ENCODE peak calls at places on chromosomes 12 and 14, in six cellular contexts. One of them, this sample, is unnamed. For H3K4me1, the result is how much of the 10 kb centered on the place peaks cover.

GRCh38 chr14:50038398-50039119 is 77.8 kb downstream of the VCPKMT start:
- DNase-seq in Caco-2: no peak
- DNase-seq in pancreas: no peak
- DNase-seq in mammary epithelial cell: peak
- DNase-seq in endodermal cell: peak
- DNase-seq in right lobe of liver: no peak
- DNase-seq in this sample: no peak

GRCh38 chr14:74609721-74610120 is 2.3 kb downstream of the LTBP2 start:
- DNase-seq in Caco-2: no peak
- DNase-seq in pancreas: no peak
- DNase-seq in mammary epithelial cell: peak
- DNase-seq in endodermal cell: no peak
- DNase-seq in right lobe of liver: no peak
- DNase-seq in this sample: no peak

GRCh38 chr14:103562135-103562384 is 397 bp downstream of the BAG5 start:
- DNase-seq in Caco-2: no peak
- DNase-seq in pancreas: no peak
- DNase-seq in mammary epithelial cell: no peak
- DNase-seq in endodermal cell: no peak
- DNase-seq in right lobe of liver: no peak
- DNase-seq in this sample: no peak

GRCh38 chr14:85618978-85619377 is 89.0 kb downstream of the FLRT2 start:
- DNase-seq in Caco-2: no peak
- DNase-seq in pancreas: peak
- DNase-seq in mammary epithelial cell: no peak
- DNase-seq in endodermal cell: no peak
- DNase-seq in right lobe of liver: no peak
- DNase-seq in this sample: no peak

GRCh38 chr14:78764240-78764639 is 594.1 kb downstream of the NRXN3 start:
- DNase-seq in Caco-2: no peak
- DNase-seq in pancreas: no peak
- DNase-seq in mammary epithelial cell: peak
- DNase-seq in endodermal cell: peak
- DNase-seq in right lobe of liver: no peak
- DNase-seq in this sample: no peak

GRCh38 chr12:46692606-46693005 is 133.2 kb downstream of the SLC38A4 start:
- DNase-seq in Caco-2: no peak
- DNase-seq in pancreas: no peak
- DNase-seq in mammary epithelial cell: no peak
- DNase-seq in endodermal cell: no peak
- DNase-seq in right lobe of liver: no peak
- DNase-seq in this sample: no peak

GRCh38 chr12:72141381-72141780 is 130.8 kb upstream of the TRHDE start:
- DNase-seq in Caco-2: no peak
- DNase-seq in pancreas: no peak
- DNase-seq in mammary epithelial cell: peak
- DNase-seq in endodermal cell: no peak
- DNase-seq in right lobe of liver: no peak
- DNase-seq in this sample: no peak

GRCh38 chr14:32531942-32532341 is 202.8 kb downstream of the AKAP6 start:
- DNase-seq in Caco-2: no peak
- DNase-seq in pancreas: no peak
- DNase-seq in mammary epithelial cell: no peak
- DNase-seq in endodermal cell: no peak
- DNase-seq in right lobe of liver: no peak
- DNase-seq in this sample: no peak

GRCh38 chr12:79737875-79738718 is 47.3 kb upstream of the PAWR start:
- DNase-seq in Caco-2: peak
- DNase-seq in pancreas: no peak
- DNase-seq in mammary epithelial cell: peak
- DNase-seq in endodermal cell: peak
- DNase-seq in right lobe of liver: no peak
- DNase-seq in this sample: no peak

GRCh38 chr14:32331227-32331597 is 2.1 kb downstream of the AKAP6 start:
- DNase-seq in Caco-2: no peak
- DNase-seq in pancreas: no peak
- DNase-seq in mammary epithelial cell: no peak
- DNase-seq in endodermal cell: no peak
- DNase-seq in right lobe of liver: no peak
- DNase-seq in this sample: no peak

GRCh38 chr12:94080684-94081009 is 67.7 kb upstream of the PLXNC1 start:
- DNase-seq in Caco-2: no peak
- DNase-seq in pancreas: no peak
- DNase-seq in mammary epithelial cell: no peak
- DNase-seq in endodermal cell: no peak
- DNase-seq in right lobe of liver: no peak
- DNase-seq in this sample: no peak

GRCh38 chr12:94718114-94718513 is 67.8 kb upstream of the TMCC3 start:
- DNase-seq in Caco-2: no peak
- DNase-seq in pancreas: no peak
- DNase-seq in mammary epithelial cell: peak
- DNase-seq in endodermal cell: no peak
- DNase-seq in right lobe of liver: no peak
- DNase-seq in this sample: no peak

GRCh38 chr12:100185361-100185894 is 15.2 kb upstream of the ACTR6 start:
- DNase-seq in Caco-2: no peak
- DNase-seq in pancreas: no peak
- DNase-seq in mammary epithelial cell: no peak
- DNase-seq in endodermal cell: no peak
- DNase-seq in right lobe of liver: no peak
- DNase-seq in this sample: no peak

GRCh38 chr14:32252030-32252670 is 49.1 kb upstream of the RNU6-8 start:
- DNase-seq in Caco-2: peak
- DNase-seq in pancreas: no peak
- DNase-seq in mammary epithelial cell: peak
- DNase-seq in endodermal cell: peak
- DNase-seq in right lobe of liver: no peak
- DNase-seq in this sample: no peak

GRCh38 chr14:33348510-33348909 is 409.8 kb downstream of the NPAS3 start:
- DNase-seq in Caco-2: no peak
- DNase-seq in pancreas: no peak
- DNase-seq in mammary epithelial cell: no peak
- DNase-seq in endodermal cell: no peak
- DNase-seq in right lobe of liver: no peak
- DNase-seq in this sample: no peak

GRCh38 chr12:24913953-24914352 is 34.9 kb downstream of the BCAT1 start:
- DNase-seq in Caco-2: no peak
- DNase-seq in pancreas: no peak
- DNase-seq in mammary epithelial cell: no peak
- DNase-seq in endodermal cell: no peak
- DNase-seq in right lobe of liver: no peak
- DNase-seq in this sample: no peak

GRCh38 chr12:40622246-40622838 is 69.9 kb upstream of the CNTN1 start:
- DNase-seq in Caco-2: peak
- DNase-seq in pancreas: peak
- DNase-seq in mammary epithelial cell: peak
- DNase-seq in endodermal cell: peak
- DNase-seq in right lobe of liver: no peak
- DNase-seq in this sample: no peak

GRCh38 chr14:97077253-97077653 is 280.1 kb downstream of the VRK1 start:
- DNase-seq in Caco-2: no peak
- DNase-seq in pancreas: no peak
- DNase-seq in mammary epithelial cell: peak
- DNase-seq in endodermal cell: no peak
- DNase-seq in right lobe of liver: peak
- DNase-seq in this sample: no peak

GRCh38 chr14:68470361-68470760 is 322.5 kb downstream of the ZFP36L1 start:
- DNase-seq in Caco-2: no peak
- DNase-seq in pancreas: no peak
- DNase-seq in mammary epithelial cell: peak
- DNase-seq in endodermal cell: no peak
- DNase-seq in right lobe of liver: no peak
- DNase-seq in this sample: no peak

GRCh38 chr14:52352546-52352945 is 38.4 kb downstream of the PTGER2 start:
- DNase-seq in Caco-2: no peak
- DNase-seq in pancreas: no peak
- DNase-seq in mammary epithelial cell: no peak
- DNase-seq in endodermal cell: no peak
- DNase-seq in right lobe of liver: no peak
- DNase-seq in this sample: no peak

GRCh38 chr14:72555609-72556000 is 338.3 kb downstream of the DPF3 start:
- DNase-seq in Caco-2: no peak
- DNase-seq in pancreas: no peak
- DNase-seq in mammary epithelial cell: no peak
- DNase-seq in endodermal cell: peak
- DNase-seq in right lobe of liver: no peak
- DNase-seq in this sample: no peak

GRCh38 chr14:81314443-81315175 is 85.5 kb downstream of the STON2 start:
- DNase-seq in Caco-2: no peak
- DNase-seq in pancreas: no peak
- DNase-seq in mammary epithelial cell: no peak
- DNase-seq in endodermal cell: peak
- DNase-seq in right lobe of liver: no peak
- DNase-seq in this sample: no peak

GRCh38 chr14:54589076-54589475 is 22.1 kb downstream of the SAMD4A start:
- DNase-seq in Caco-2: no peak
- DNase-seq in pancreas: no peak
- DNase-seq in mammary epithelial cell: peak
- DNase-seq in endodermal cell: no peak
- DNase-seq in right lobe of liver: no peak
- DNase-seq in this sample: no peak

GRCh38 chr14:54593860-54594259 is 26.9 kb downstream of the SAMD4A start:
- DNase-seq in Caco-2: no peak
- DNase-seq in pancreas: no peak
- DNase-seq in mammary epithelial cell: peak
- DNase-seq in endodermal cell: no peak
- DNase-seq in right lobe of liver: no peak
- DNase-seq in this sample: no peak

GRCh38 chr14:54590481-54590880 is 23.6 kb downstream of the SAMD4A start:
- DNase-seq in Caco-2: no peak
- DNase-seq in pancreas: no peak
- DNase-seq in mammary epithelial cell: no peak
- DNase-seq in endodermal cell: no peak
- DNase-seq in right lobe of liver: no peak
- DNase-seq in this sample: no peak

GRCh38 chr14:54591461-54592245 is 24.7 kb downstream of the SAMD4A start:
- DNase-seq in Caco-2: no peak
- DNase-seq in pancreas: no peak
- DNase-seq in mammary epithelial cell: peak
- DNase-seq in endodermal cell: no peak
- DNase-seq in right lobe of liver: no peak
- DNase-seq in this sample: no peak

DNA sequence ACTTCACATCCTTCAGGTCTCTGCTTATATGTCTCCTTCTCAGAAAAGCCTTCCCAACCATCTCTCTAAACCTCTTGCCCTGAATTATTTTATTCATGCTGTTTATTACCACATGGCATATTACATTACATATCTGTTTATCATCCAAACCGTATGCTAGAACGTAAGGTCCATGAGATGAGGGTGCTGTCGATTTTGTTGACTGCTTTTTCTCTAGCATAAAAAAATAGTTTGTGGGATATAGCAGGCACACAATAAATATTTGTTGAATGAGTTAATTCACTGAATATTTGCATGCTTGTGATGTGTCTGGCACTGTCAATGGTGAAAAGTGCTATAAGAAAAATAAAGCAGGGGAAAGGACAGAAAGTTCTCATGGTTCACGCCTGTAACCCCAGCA is 22.9 kb downstream of the SAMD4A start:
- DNase-seq in Caco-2: no peak
- DNase-seq in pancreas: no peak
- DNase-seq in mammary epithelial cell: no peak
- DNase-seq in endodermal cell: no peak
- DNase-seq in right lobe of liver: no peak
- DNase-seq in this sample: no peak
- H3K4me1 ChIP-seq in Caco-2: under half
- H3K4me1 ChIP-seq in pancreas: under half
- H3K4me1 ChIP-seq in mammary epithelial cell: under half
- H3K4me1 ChIP-seq in endodermal cell: under half
- H3K4me1 ChIP-seq in right lobe of liver: under half
- H3K4me1 ChIP-seq in this sample: under half

DNA sequence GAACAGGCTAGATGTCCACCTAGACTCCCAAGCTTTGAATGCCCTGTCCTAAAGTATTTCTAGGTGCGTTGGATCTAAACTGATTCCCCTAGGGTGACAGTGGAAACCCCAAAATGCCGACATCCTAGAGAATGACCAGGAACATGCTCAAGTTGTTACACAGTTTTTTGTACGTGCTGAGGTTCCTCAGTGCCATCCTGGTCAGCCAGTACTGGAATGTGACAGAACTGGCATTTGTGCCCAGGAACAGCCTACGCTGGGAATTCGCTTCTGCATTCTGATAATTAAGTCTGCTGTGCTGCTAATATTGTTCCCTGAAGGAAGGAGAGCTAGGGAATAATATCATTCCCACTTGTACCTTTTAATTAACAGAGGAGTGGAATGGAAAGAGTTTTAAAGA is 40.3 kb downstream of the BORCS5 start:
- DNase-seq in Caco-2: no peak
- DNase-seq in pancreas: no peak
- DNase-seq in mammary epithelial cell: no peak
- DNase-seq in endodermal cell: no peak
- DNase-seq in right lobe of liver: no peak
- DNase-seq in this sample: no peak
- TF ChIP-seq CTCF in Caco-2: no peak
- TF ChIP-seq CTCF in pancreas: no peak
- TF ChIP-seq CTCF in mammary epithelial cell: no peak
- TF ChIP-seq CTCF in endodermal cell: no peak
- TF ChIP-seq CTCF in right lobe of liver: no peak
- TF ChIP-seq CTCF in this sample: no peak

GRCh38 chr14:104991896-104992230 is 6.3 kb downstream of the CLBA1 start:
- DNase-seq in Caco-2: no peak
- DNase-seq in pancreas: peak
- DNase-seq in mammary epithelial cell: no peak
- DNase-seq in endodermal cell: no peak
- DNase-seq in right lobe of liver: no peak
- DNase-seq in this sample: no peak
- H3K4me1 ChIP-seq in Caco-2: under half
- H3K4me1 ChIP-seq in pancreas: under half
- H3K4me1 ChIP-seq in mammary epithelial cell: under half
- H3K4me1 ChIP-seq in endodermal cell: under half
- H3K4me1 ChIP-seq in right lobe of liver: under half
- H3K4me1 ChIP-seq in this sample: under half

DNA sequence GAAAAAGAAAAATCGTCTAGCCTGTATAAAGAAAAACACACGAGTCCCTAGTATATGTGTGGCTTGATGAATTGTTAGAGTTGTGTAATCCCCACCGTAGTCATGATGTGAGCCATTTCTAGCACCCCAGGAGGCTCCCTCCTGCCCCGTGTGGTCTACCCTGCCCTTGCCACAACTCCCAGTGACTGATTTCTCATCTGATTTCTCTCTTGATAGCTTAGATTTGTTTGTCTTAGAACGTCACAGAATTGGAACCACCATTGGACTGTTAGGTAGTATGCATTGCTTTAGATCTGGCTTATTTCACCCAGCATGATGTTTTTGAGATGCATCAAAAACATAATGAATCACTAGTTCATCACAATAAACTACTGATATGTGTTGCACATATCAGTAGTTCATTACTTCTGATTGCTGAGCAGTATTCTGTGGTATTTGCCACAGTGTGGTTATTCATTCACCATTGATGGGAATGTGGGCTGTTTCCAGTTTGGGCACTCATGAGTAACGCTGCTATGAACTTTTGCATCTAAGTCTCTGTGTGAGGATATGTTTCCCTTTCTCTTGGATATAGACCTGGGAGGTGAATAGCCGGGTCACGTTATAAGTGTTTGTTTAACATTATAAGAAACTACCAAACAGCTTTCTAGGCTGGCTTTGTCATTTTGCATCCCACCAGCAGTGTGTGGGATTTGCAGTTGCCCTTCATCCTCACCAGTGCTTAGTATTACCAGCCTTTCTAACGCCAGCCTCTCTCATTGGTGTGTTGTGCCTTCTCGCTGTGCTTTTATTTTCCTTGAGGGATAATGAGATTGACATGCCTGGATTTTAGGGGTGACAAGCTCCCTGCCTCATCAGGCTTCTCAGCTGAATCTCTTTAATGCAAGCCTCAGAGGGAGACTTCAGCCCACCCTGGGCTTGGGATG is 31.9 kb upstream of the NCOR2 start:
- DNase-seq in Caco-2: no peak
- DNase-seq in pancreas: no peak
- DNase-seq in mammary epithelial cell: peak
- DNase-seq in endodermal cell: no peak
- DNase-seq in right lobe of liver: no peak
- DNase-seq in this sample: no peak
- TF ChIP-seq CTCF in Caco-2: no peak
- TF ChIP-seq CTCF in pancreas: no peak
- TF ChIP-seq CTCF in mammary epithelial cell: no peak
- TF ChIP-seq CTCF in endodermal cell: no peak
- TF ChIP-seq CTCF in right lobe of liver: no peak
- TF ChIP-seq CTCF in this sample: no peak